ENCODE peak calls at places on chromosomes 1 and 21, in seven cellular contexts. One of them, this sample, is unnamed.

GRCh38 chr1:186662752-186663151 is 17.5 kb downstream of the PTGS2 start:
- DNase-seq in Right ventricle myocardium inferior: no peak
- DNase-seq in aorta: no peak
- DNase-seq in H1: no peak
- DNase-seq in ovary: no peak
- DNase-seq in GM04503: no peak
- DNase-seq in esophagus squamous epithelium: no peak
- DNase-seq in this sample: no peak

GRCh38 chr1:116260096-116260495 is 112.9 kb upstream of the ATP1A1 start:
- DNase-seq in esophagus squamous epithelium: no peak
- DNase-seq in GM04503: no peak
- DNase-seq in Right ventricle myocardium inferior: no peak
- DNase-seq in H1: no peak
- DNase-seq in ovary: no peak
- DNase-seq in aorta: no peak
- DNase-seq in this sample: no peak

GRCh38 chr1:201506092-201506491 is 831 bp downstream of the CSRP1 start:
- DNase-seq in Right ventricle myocardium inferior: no peak
- DNase-seq in GM04503: no peak
- DNase-seq in aorta: no peak
- DNase-seq in ovary: no peak
- DNase-seq in esophagus squamous epithelium: no peak
- DNase-seq in H1: no peak
- DNase-seq in this sample: no peak

GRCh38 chr1:8384088-8384487 is 66.2 kb downstream of the SLC45A1 start:
- DNase-seq in H1: no peak
- DNase-seq in ovary: no peak
- DNase-seq in Right ventricle myocardium inferior: no peak
- DNase-seq in GM04503: no peak
- DNase-seq in esophagus squamous epithelium: no peak
- DNase-seq in aorta: no peak
- DNase-seq in this sample: no peak

GRCh38 chr1:170162385-170163226 is 16.8 kb downstream of the NTMT2 start:
- DNase-seq in GM04503: peak
- DNase-seq in ovary: no peak
- DNase-seq in aorta: peak
- DNase-seq in esophagus squamous epithelium: no peak
- DNase-seq in Right ventricle myocardium inferior: peak
- DNase-seq in H1: no peak
- DNase-seq in this sample: peak

GRCh38 chr1:86429830-86430229 is 5.9 kb downstream of the CLCA2 start:
- DNase-seq in GM04503: peak
- DNase-seq in esophagus squamous epithelium: no peak
- DNase-seq in Right ventricle myocardium inferior: no peak
- DNase-seq in ovary: peak
- DNase-seq in aorta: no peak
- DNase-seq in H1: no peak
- DNase-seq in this sample: peak

GRCh38 chr1:212975607-212975918 is 25.2 kb downstream of the VASH2 start:
- DNase-seq in H1: no peak
- DNase-seq in Right ventricle myocardium inferior: no peak
- DNase-seq in esophagus squamous epithelium: no peak
- DNase-seq in aorta: no peak
- DNase-seq in ovary: no peak
- DNase-seq in GM04503: peak
- DNase-seq in this sample: peak

GRCh38 chr1:24768873-24769605 is 23.8 kb downstream of the CLIC4 start:
- DNase-seq in ovary: no peak
- DNase-seq in GM04503: no peak
- DNase-seq in Right ventricle myocardium inferior: no peak
- DNase-seq in H1: peak
- DNase-seq in esophagus squamous epithelium: no peak
- DNase-seq in aorta: no peak
- DNase-seq in this sample: no peak

GRCh38 chr1:214022810-214023425 is 35.1 kb downstream of the PROX1 start:
- DNase-seq in H1: no peak
- DNase-seq in aorta: no peak
- DNase-seq in esophagus squamous epithelium: no peak
- DNase-seq in Right ventricle myocardium inferior: no peak
- DNase-seq in ovary: no peak
- DNase-seq in GM04503: no peak
- DNase-seq in this sample: no peak

GRCh38 chr1:208569181-208569580 is 325.0 kb upstream of the PLXNA2 start:
- DNase-seq in Right ventricle myocardium inferior: no peak
- DNase-seq in H1: no peak
- DNase-seq in ovary: no peak
- DNase-seq in esophagus squamous epithelium: no peak
- DNase-seq in GM04503: no peak
- DNase-seq in aorta: no peak
- DNase-seq in this sample: no peak

GRCh38 chr1:85224734-85225623 is 24.2 kb upstream of the SYDE2 start:
- DNase-seq in H1: peak
- DNase-seq in GM04503: no peak
- DNase-seq in aorta: no peak
- DNase-seq in ovary: no peak
- DNase-seq in esophagus squamous epithelium: no peak
- DNase-seq in Right ventricle myocardium inferior: no peak
- DNase-seq in this sample: no peak

GRCh38 chr1:86640161-86640560 is 64.2 kb upstream of the SH3GLB1 start:
- DNase-seq in GM04503: no peak
- DNase-seq in H1: no peak
- DNase-seq in ovary: no peak
- DNase-seq in esophagus squamous epithelium: no peak
- DNase-seq in Right ventricle myocardium inferior: no peak
- DNase-seq in aorta: no peak
- DNase-seq in this sample: no peak

GRCh38 chr1:3496916-3497315 is 42.5 kb downstream of the ARHGEF16 start:
- DNase-seq in Right ventricle myocardium inferior: no peak
- DNase-seq in esophagus squamous epithelium: no peak
- DNase-seq in ovary: no peak
- DNase-seq in GM04503: no peak
- DNase-seq in aorta: no peak
- DNase-seq in H1: no peak
- DNase-seq in this sample: no peak

GRCh38 chr21:44454747-44455523 is at the start of gene LRRC3:
- DNase-seq in aorta: peak
- DNase-seq in H1: peak
- DNase-seq in GM04503: no peak
- DNase-seq in esophagus squamous epithelium: peak
- DNase-seq in Right ventricle myocardium inferior: peak
- DNase-seq in ovary: peak
- DNase-seq in this sample: no peak

GRCh38 chr21:41815652-41816582 is 49.1 kb upstream of the RIPK4 start:
- DNase-seq in Right ventricle myocardium inferior: no peak
- DNase-seq in ovary: no peak
- DNase-seq in H1: no peak
- DNase-seq in aorta: peak
- DNase-seq in esophagus squamous epithelium: no peak
- DNase-seq in GM04503: no peak
- DNase-seq in this sample: no peak

GRCh38 chr1:70142120-70142519 is 63.3 kb downstream of the LRRC40 start:
- DNase-seq in Right ventricle myocardium inferior: no peak
- DNase-seq in H1: no peak
- DNase-seq in GM04503: no peak
- DNase-seq in ovary: no peak
- DNase-seq in aorta: no peak
- DNase-seq in esophagus squamous epithelium: no peak
- DNase-seq in this sample: no peak